ENCODE peak calls at places on chromosomes 5 and 9, in seven cellular contexts. R is activated CD8-positive, alpha-beta T cell treated with anti-CD3 and anti-CD28 coated beads for 36 hours; U is CD14-positive monocyte; O is progenitor cell of endocrine pancreas; P is GM20000; T is DND-41; M is left lung. X is an unnamed sample.
A peak's percentile ranks its signal among the peaks of the same experiment; 100 is the strongest.

GRCh38 chr5:136053336-136054121 is 24.7 kb downstream of the TGFBI start:
- DNase-seq in T (no peak), O (no peak), U (no peak), P (no peak), R (no peak), M (no peak), X (no peak)

GRCh38 chr5:133611357-133612020 is 852 bp downstream of the FSTL4 start:
- DNase-seq in O (no peak), R (no peak), P (peak; percentile 46), M (no peak), T (no peak), U (no peak), X (no peak)

GRCh38 chr9:125829743-125830142 is 82.6 kb downstream of the PBX3 start:
- DNase-seq in P (peak; percentile 38), U (peak; percentile 47), R (peak; percentile 74), M (no peak), T (peak; percentile 54), O (no peak), X (peak; percentile 46)

GRCh38 chr5:118854819-118855218 is 133.5 kb downstream of the DTWD2 start:
- DNase-seq in P (no peak), R (no peak), M (no peak), T (no peak), U (no peak), O (no peak), X (no peak)

GRCh38 chr9:93133641-93134017 is 422 bp downstream of the NINJ1 start:
- DNase-seq in R (peak; percentile 86), M (peak; percentile 84), O (peak; percentile 67), P (peak; percentile 88), T (peak; percentile 41), U (peak; percentile 90), X (peak; percentile 84)

GRCh38 chr9:116066221-116066620 is 87.4 kb upstream of the PAPPA start:
- DNase-seq in R (no peak), T (no peak), U (no peak), M (no peak), O (no peak), P (no peak), X (no peak)

GRCh38 chr5:145540375-145540774 is 294.8 kb downstream of the PRELID2 start:
- DNase-seq in O (no peak), T (no peak), P (no peak), M (no peak), U (no peak), R (no peak), X (no peak)

GRCh38 chr9:119588874-119589560 is 219.8 kb upstream of the BRINP1 start:
- DNase-seq in M (no peak), R (no peak), T (no peak), O (no peak), P (no peak), U (no peak), X (no peak)

GRCh38 chr5:58258984-58259684 is 200.8 kb downstream of the PLK2 start:
- DNase-seq in T (no peak), P (no peak), M (no peak), R (no peak), U (no peak), O (no peak), X (no peak)

GRCh38 chr9:117957267-117957666 is 253.1 kb downstream of the TLR4 start:
- DNase-seq in M (no peak), P (no peak), R (no peak), T (no peak), U (no peak), O (no peak), X (no peak)

GRCh38 chr5:378301-378891 is 56.9 kb downstream of the AHRR start:
- DNase-seq in P (no peak), M (no peak), R (peak; percentile 88), U (peak; percentile 22), T (no peak), O (peak; percentile 4), X (no peak)

GRCh38 chr5:81251922-81252321 is 18.8 kb downstream of the CKMT2 start:
- DNase-seq in T (no peak), O (no peak), P (no peak), M (no peak), R (no peak), U (no peak), X (no peak)

GRCh38 chr9:124794902-124795491 is 18.1 kb downstream of the OLFML2A start:
- DNase-seq in M (no peak), P (no peak), T (no peak), U (no peak), O (no peak), R (no peak), X (no peak)
- TF ChIP-seq CTCF in M (no peak), P (no peak), T (peak; percentile 7), U (no peak), O (peak; percentile 36), R (no peak), X (no peak)

GRCh38 chr9:36592801-36593583 is 20.3 kb downstream of the MELK start:
- DNase-seq in R (no peak), U (no peak), P (no peak), T (no peak), M (no peak), O (no peak), X (no peak)

GRCh38 chr9:36598281-36598680 is 25.6 kb downstream of the MELK start:
- DNase-seq in P (no peak), M (no peak), R (no peak), T (no peak), O (no peak), U (no peak), X (no peak)

GRCh38 chr9:36594228-36594627 is 21.5 kb downstream of the MELK start:
- DNase-seq in M (no peak), U (no peak), T (no peak), O (no peak), P (no peak), R (no peak), X (no peak)

GRCh38 chr9:36603006-36603405 is 30.3 kb downstream of the MELK start:
- DNase-seq in M (no peak), U (no peak), R (no peak), P (peak; percentile 72), O (no peak), T (no peak), X (peak; percentile 68)

GRCh38 chr9:36597412-36598178 is 24.9 kb downstream of the MELK start:
- DNase-seq in O (no peak), U (no peak), T (no peak), P (no peak), M (no peak), R (no peak), X (peak; percentile 25)
- TF ChIP-seq CTCF in O (peak; percentile 58), U (no peak), T (peak; percentile 50), P (no peak), M (peak; percentile 50), R (no peak), X (peak; percentile 49)

DNA sequence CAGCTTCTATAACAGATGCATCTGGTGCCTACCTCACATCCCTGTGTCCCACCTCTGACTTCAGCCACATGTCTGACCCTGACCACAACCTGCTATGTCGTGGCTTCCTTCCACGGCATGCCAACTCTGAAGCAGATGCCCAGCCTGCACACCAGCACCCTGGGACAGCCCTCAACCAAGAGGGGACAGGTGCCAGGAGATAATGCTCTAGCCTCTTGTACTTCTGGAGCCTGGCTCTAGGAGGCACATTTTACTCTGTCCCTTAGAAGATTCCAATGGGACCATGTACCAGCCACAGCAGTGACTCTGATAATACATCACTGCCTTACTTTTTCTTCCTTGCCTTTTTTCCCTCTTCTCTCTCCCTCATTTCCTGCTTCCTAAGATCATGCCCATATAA is 51.4 kb downstream of the EBF1 start:
- DNase-seq in T (no peak), U (no peak), M (no peak), O (no peak), P (no peak), R (no peak), X (no peak)
- TF ChIP-seq CTCF in T (peak; percentile 7), U (no peak), M (no peak), O (no peak), P (no peak), R (no peak), X (no peak)

DNA sequence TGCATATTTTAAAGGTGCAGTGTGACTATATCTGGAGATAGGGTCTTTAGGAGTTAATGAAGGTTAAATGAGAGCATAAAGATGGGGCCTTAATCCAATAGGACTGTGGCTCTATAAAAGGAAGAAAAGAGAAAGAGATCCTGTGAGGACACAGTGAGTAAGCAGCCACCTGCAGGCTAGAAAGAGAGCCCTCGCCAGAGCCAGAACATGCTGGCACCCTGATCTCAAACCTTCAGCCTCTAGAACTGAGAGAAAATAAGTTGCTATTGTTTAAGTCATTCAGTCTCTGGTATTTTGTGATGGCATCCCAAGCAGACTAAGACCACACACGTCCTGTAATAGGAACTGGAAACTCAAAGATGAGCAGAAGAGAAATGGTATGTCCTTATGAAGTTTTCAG is 41.0 kb downstream of the RNF180 start:
- DNase-seq in M (no peak), O (no peak), U (no peak), P (no peak), T (no peak), R (no peak), X (no peak)
- TF ChIP-seq CTCF in M (no peak), O (no peak), U (no peak), P (no peak), T (no peak), R (no peak), X (no peak)

GRCh38 chr5:122153230-122153629 is 23.9 kb downstream of the ZNF474 start:
- DNase-seq in R (no peak), M (no peak), U (no peak), T (no peak), O (no peak), P (no peak), X (no peak)

GRCh38 chr5:122153774-122154173 is 24.4 kb downstream of the ZNF474 start:
- DNase-seq in P (no peak), R (no peak), O (no peak), M (no peak), U (no peak), T (no peak), X (no peak)

GRCh38 chr5:122154910-122155309 is 25.6 kb downstream of the ZNF474 start:
- DNase-seq in T (no peak), O (no peak), M (no peak), U (no peak), P (no peak), R (no peak), X (no peak)

GRCh38 chr5:122154491-122154890 is 25.1 kb downstream of the ZNF474 start:
- DNase-seq in P (no peak), U (no peak), O (no peak), M (no peak), T (no peak), R (no peak), X (no peak)

GRCh38 chr5:122156724-122157325 is 27.5 kb downstream of the ZNF474 start:
- DNase-seq in T (peak; percentile 13), O (no peak), U (no peak), R (no peak), P (no peak), M (no peak), X (no peak)
- TF ChIP-seq CTCF in T (peak; percentile 45), O (peak; percentile 42), U (no peak), R (peak; percentile 24), P (no peak), M (peak; percentile 16), X (peak; percentile 8)

GRCh38 chr5:131863700-131864099 is 66.9 kb upstream of the FNIP1 start:
- DNase-seq in U (no peak), T (no peak), P (no peak), R (no peak), M (no peak), O (no peak), X (no peak)
- TF ChIP-seq CTCF in U (no peak), T (no peak), P (no peak), R (no peak), M (no peak), O (no peak), X (no peak)